ENCODE peak calls at places on chromosomes 3 and 15, in five cellular contexts. One of them, this sample, is unnamed.

GRCh38 chr3:38497026-38497425 is 886 bp downstream of the EXOG start:
- DNase-seq in tibial artery: no peak
- DNase-seq in neuronal stem cell: no peak
- DNase-seq in mucosa of descending colon: no peak
- DNase-seq in H9: no peak
- DNase-seq in this sample: no peak

GRCh38 chr15:57554063-57554820 is 37.5 kb upstream of the MYZAP start:
- DNase-seq in H9: no peak
- DNase-seq in mucosa of descending colon: no peak
- DNase-seq in neuronal stem cell: no peak
- DNase-seq in tibial artery: no peak
- DNase-seq in this sample: no peak

GRCh38 chr3:176967525-176967924 is 229.8 kb downstream of the TBL1XR1 start:
- DNase-seq in neuronal stem cell: no peak
- DNase-seq in H9: no peak
- DNase-seq in mucosa of descending colon: no peak
- DNase-seq in tibial artery: no peak
- DNase-seq in this sample: no peak

GRCh38 chr3:33717616-33717865 is 513 bp downstream of the CLASP2 start:
- DNase-seq in mucosa of descending colon: peak; percentile 85
- DNase-seq in tibial artery: peak; percentile 83
- DNase-seq in H9: peak; percentile 69
- DNase-seq in neuronal stem cell: no peak
- DNase-seq in this sample: peak; percentile 65

GRCh38 chr15:88399021-88399685 is 68.0 kb downstream of the MRPL46 start:
- DNase-seq in neuronal stem cell: no peak
- DNase-seq in H9: no peak
- DNase-seq in mucosa of descending colon: no peak
- DNase-seq in tibial artery: no peak
- DNase-seq in this sample: no peak

GRCh38 chr15:100200287-100200772 is 141.4 kb downstream of the ADAMTS17 start:
- DNase-seq in mucosa of descending colon: peak; percentile 19
- DNase-seq in H9: no peak
- DNase-seq in neuronal stem cell: no peak
- DNase-seq in tibial artery: no peak
- DNase-seq in this sample: no peak

GRCh38 chr3:66536791-66537190 is 36.0 kb upstream of the LRIG1 start:
- DNase-seq in tibial artery: no peak
- DNase-seq in mucosa of descending colon: no peak
- DNase-seq in neuronal stem cell: no peak
- DNase-seq in H9: no peak
- DNase-seq in this sample: no peak

GRCh38 chr3:39146611-39147373 is 6.6 kb downstream of the CSRNP1 start:
- DNase-seq in tibial artery: peak; percentile 94
- DNase-seq in neuronal stem cell: no peak
- DNase-seq in H9: peak; percentile 37
- DNase-seq in mucosa of descending colon: peak; percentile 84
- DNase-seq in this sample: peak; percentile 62

GRCh38 chr3:179071161-179071568 is 444 bp downstream of the ZMAT3 start:
- DNase-seq in tibial artery: no peak
- DNase-seq in H9: no peak
- DNase-seq in mucosa of descending colon: peak; percentile 29
- DNase-seq in neuronal stem cell: no peak
- DNase-seq in this sample: no peak

GRCh38 chr15:39304201-39304841 is 276.6 kb upstream of the THBS1 start:
- DNase-seq in H9: no peak
- DNase-seq in neuronal stem cell: no peak
- DNase-seq in tibial artery: no peak
- DNase-seq in mucosa of descending colon: no peak
- DNase-seq in this sample: no peak

GRCh38 chr3:23474580-23475357 is 271.6 kb downstream of the UBE2E2 start:
- DNase-seq in tibial artery: no peak
- DNase-seq in neuronal stem cell: no peak
- DNase-seq in mucosa of descending colon: no peak
- DNase-seq in H9: no peak
- DNase-seq in this sample: no peak

GRCh38 chr3:136750922-136751258 is 1.3 kb downstream of the STAG1 start:
- DNase-seq in tibial artery: no peak
- DNase-seq in H9: no peak
- DNase-seq in neuronal stem cell: no peak
- DNase-seq in mucosa of descending colon: no peak
- DNase-seq in this sample: no peak

GRCh38 chr3:113194747-113195400 is 16.5 kb upstream of the BOC start:
- DNase-seq in mucosa of descending colon: no peak
- DNase-seq in tibial artery: no peak
- DNase-seq in neuronal stem cell: no peak
- DNase-seq in H9: no peak
- DNase-seq in this sample: no peak

GRCh38 chr3:161208931-161209330 is 12.2 kb upstream of the NMD3 start:
- DNase-seq in neuronal stem cell: no peak
- DNase-seq in mucosa of descending colon: no peak
- DNase-seq in H9: peak; percentile 32
- DNase-seq in tibial artery: no peak
- DNase-seq in this sample: no peak

GRCh38 chr3:134365766-134366065 is 8.5 kb downstream of the AMOTL2 start:
- DNase-seq in tibial artery: peak; percentile 57
- DNase-seq in mucosa of descending colon: no peak
- DNase-seq in neuronal stem cell: no peak
- DNase-seq in H9: peak; percentile 19
- DNase-seq in this sample: no peak

GRCh38 chr15:85542488-85542887 is 162.1 kb downstream of the AKAP13 start:
- DNase-seq in H9: no peak
- DNase-seq in tibial artery: no peak
- DNase-seq in mucosa of descending colon: no peak
- DNase-seq in neuronal stem cell: no peak
- DNase-seq in this sample: no peak
- H3K4me1 ChIP-seq in H9: no peaks in the 10 kb centered on the region
- H3K4me1 ChIP-seq in tibial artery: peaks cover 30% of the 10 kb centered on the region
- H3K4me1 ChIP-seq in mucosa of descending colon: peaks cover 46% of the 10 kb centered on the region
- H3K4me1 ChIP-seq in neuronal stem cell: no peaks in the 10 kb centered on the region
- H3K4me1 ChIP-seq in this sample: peaks cover 41% of the 10 kb centered on the region

DNA sequence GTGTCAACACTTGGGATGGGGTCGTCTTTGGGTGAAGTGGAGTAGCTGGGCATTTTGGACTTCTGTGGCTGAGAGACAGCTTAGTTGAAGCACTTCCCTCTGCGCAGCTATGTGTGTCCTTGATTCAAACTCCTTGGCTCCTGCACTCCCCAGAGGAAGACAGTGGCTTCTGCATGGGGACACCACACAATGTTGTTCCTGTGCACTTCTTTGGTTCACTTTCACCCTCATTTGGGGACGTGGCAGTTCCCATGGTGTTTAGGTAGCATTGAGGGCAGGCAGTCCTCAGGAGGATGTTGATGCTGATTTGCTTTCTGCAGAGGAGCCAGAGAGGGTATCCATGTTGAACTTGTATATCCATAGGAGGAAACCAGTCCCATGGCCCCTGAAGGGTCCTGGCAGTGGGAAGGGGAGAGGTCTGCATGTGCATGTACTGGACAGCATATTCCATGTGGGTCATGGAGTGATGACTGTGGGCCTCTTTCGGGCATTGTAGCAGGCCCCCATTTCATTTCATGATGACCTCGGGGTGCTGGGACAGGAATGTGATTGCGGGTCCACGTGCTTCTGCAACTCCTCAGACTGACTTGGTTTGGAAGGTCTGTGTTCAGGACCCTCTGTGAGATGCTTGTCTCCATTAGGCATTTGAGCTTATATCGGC is 135.4 kb downstream of the SNRPN start:
- DNase-seq in tibial artery: no peak
- DNase-seq in neuronal stem cell: no peak
- DNase-seq in mucosa of descending colon: no peak
- DNase-seq in H9: peak; percentile 11
- DNase-seq in this sample: no peak
- H3K9me3 ChIP-seq in tibial artery: peaks cover 97% of the 10 kb centered on the region
- H3K9me3 ChIP-seq in neuronal stem cell: peaks cover 23% of the 10 kb centered on the region
- H3K9me3 ChIP-seq in mucosa of descending colon: peaks cover 99% of the 10 kb centered on the region
- H3K9me3 ChIP-seq in H9: peaks cover 65% of the 10 kb centered on the region
- H3K9me3 ChIP-seq in this sample: peaks cover 59% of the 10 kb centered on the region

DNA sequence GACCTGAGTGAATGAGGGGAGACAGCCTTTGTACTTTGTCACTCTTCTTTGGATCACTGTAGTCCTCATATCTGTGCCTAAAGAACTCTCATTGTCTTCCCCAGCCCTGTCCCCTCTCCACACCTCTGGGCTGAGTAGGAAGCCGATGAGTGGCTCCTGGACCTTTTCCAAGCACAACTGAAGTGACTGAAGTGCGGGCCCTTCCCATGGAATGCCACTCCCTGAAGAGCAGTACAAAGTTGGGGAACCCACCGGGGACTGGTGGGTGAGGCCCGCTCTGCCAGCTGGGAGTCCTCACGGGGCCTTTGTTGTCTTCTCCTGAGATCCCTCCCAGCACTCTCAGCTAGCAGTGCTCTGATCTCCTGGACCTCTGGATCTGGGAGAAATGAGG is 90.1 kb downstream of the AAGAB start:
- DNase-seq in mucosa of descending colon: no peak
- DNase-seq in tibial artery: peak; percentile 70
- DNase-seq in H9: no peak
- DNase-seq in neuronal stem cell: no peak
- DNase-seq in this sample: peak; percentile 50
- H3K4me1 ChIP-seq in mucosa of descending colon: peaks cover 7% of the 10 kb centered on the region
- H3K4me1 ChIP-seq in tibial artery: peaks cover 49% of the 10 kb centered on the region
- H3K4me1 ChIP-seq in H9: peaks cover 10% of the 10 kb centered on the region
- H3K4me1 ChIP-seq in neuronal stem cell: peaks cover 20% of the 10 kb centered on the region
- H3K4me1 ChIP-seq in this sample: peaks cover 10% of the 10 kb centered on the region

GRCh38 chr15:79875213-79875612 is 21.6 kb downstream of the MTHFS start:
- DNase-seq in neuronal stem cell: no peak
- DNase-seq in tibial artery: no peak
- DNase-seq in H9: no peak
- DNase-seq in mucosa of descending colon: no peak
- DNase-seq in this sample: no peak
- H3K9me3 ChIP-seq in neuronal stem cell: peaks cover 14% of the 10 kb centered on the region
- H3K9me3 ChIP-seq in tibial artery: peaks cover 42% of the 10 kb centered on the region
- H3K9me3 ChIP-seq in H9: peaks cover 19% of the 10 kb centered on the region
- H3K9me3 ChIP-seq in mucosa of descending colon: peaks cover 49% of the 10 kb centered on the region
- H3K9me3 ChIP-seq in this sample: no peaks in the 10 kb centered on the region

GRCh38 chr3:78571486-78571885 is 1196.3 kb downstream of the ROBO1 start:
- DNase-seq in H9: no peak
- DNase-seq in neuronal stem cell: no peak
- DNase-seq in tibial artery: no peak
- DNase-seq in mucosa of descending colon: no peak
- DNase-seq in this sample: no peak

GRCh38 chr3:78570482-78570881 is 1197.3 kb downstream of the ROBO1 start:
- DNase-seq in tibial artery: no peak
- DNase-seq in mucosa of descending colon: no peak
- DNase-seq in H9: no peak
- DNase-seq in neuronal stem cell: no peak
- DNase-seq in this sample: no peak

GRCh38 chr3:78565712-78566111 is 1202.1 kb downstream of the ROBO1 start:
- DNase-seq in tibial artery: no peak
- DNase-seq in mucosa of descending colon: no peak
- DNase-seq in neuronal stem cell: no peak
- DNase-seq in H9: no peak
- DNase-seq in this sample: no peak

GRCh38 chr3:78569820-78570219 is 1198.0 kb downstream of the ROBO1 start:
- DNase-seq in neuronal stem cell: no peak
- DNase-seq in H9: no peak
- DNase-seq in mucosa of descending colon: no peak
- DNase-seq in tibial artery: no peak
- DNase-seq in this sample: no peak
- H3K4me1 ChIP-seq in neuronal stem cell: no peaks in the 10 kb centered on the region
- H3K4me1 ChIP-seq in H9: no peaks in the 10 kb centered on the region
- H3K4me1 ChIP-seq in mucosa of descending colon: no peaks in the 10 kb centered on the region
- H3K4me1 ChIP-seq in tibial artery: no peaks in the 10 kb centered on the region
- H3K4me1 ChIP-seq in this sample: no peaks in the 10 kb centered on the region

DNA sequence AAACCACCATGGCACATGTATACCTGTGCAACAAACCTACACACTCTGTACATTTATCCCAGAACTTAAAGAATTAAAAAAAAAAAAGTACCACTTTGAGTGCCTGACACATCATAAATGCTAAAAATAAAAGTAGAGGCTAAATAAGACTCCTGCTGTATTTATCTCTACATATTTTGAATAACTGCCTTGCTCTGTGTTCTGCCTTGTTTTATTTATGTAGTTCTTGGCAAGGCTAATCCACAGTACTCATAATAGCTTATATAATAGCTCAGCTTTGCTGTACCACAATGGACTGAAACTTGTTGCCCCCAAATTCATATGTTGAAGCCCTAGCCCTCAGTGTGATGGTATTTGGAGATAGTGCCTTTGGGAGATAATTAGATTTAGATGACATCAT is 95.4 kb upstream of the ADAMTS9 start:
- DNase-seq in mucosa of descending colon: no peak
- DNase-seq in H9: no peak
- DNase-seq in tibial artery: no peak
- DNase-seq in neuronal stem cell: no peak
- DNase-seq in this sample: no peak
- H3K9me3 ChIP-seq in mucosa of descending colon: peaks cover 7% of the 10 kb centered on the region
- H3K9me3 ChIP-seq in H9: no peaks in the 10 kb centered on the region
- H3K9me3 ChIP-seq in tibial artery: peaks cover 15% of the 10 kb centered on the region
- H3K9me3 ChIP-seq in neuronal stem cell: no peaks in the 10 kb centered on the region
- H3K9me3 ChIP-seq in this sample: no peaks in the 10 kb centered on the region

DNA sequence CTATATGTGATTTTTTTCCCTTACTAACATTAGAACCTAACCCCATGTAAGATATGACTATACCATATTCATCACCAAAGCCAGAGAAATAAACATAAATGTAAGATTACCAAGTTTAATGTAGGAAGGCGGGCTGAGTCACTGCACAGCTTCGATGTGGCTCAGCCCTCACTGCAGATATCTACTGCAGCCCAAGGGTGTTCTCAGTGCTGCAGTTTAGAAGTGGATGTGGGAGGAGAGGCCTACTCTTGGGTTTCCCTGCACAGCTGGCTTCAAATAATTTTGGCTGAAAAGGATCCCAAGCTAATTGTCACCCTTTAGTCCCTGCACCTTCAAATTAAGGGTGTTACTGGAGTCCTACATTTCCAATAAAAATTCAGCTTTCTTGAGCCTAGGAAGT is 9.2 kb downstream of the ARPP19 start:
- DNase-seq in neuronal stem cell: no peak
- DNase-seq in mucosa of descending colon: no peak
- DNase-seq in H9: no peak
- DNase-seq in tibial artery: no peak
- DNase-seq in this sample: no peak
- H3K4me1 ChIP-seq in neuronal stem cell: no peaks in the 10 kb centered on the region
- H3K4me1 ChIP-seq in mucosa of descending colon: no peaks in the 10 kb centered on the region
- H3K4me1 ChIP-seq in H9: no peaks in the 10 kb centered on the region
- H3K4me1 ChIP-seq in tibial artery: peaks cover 74% of the 10 kb centered on the region
- H3K4me1 ChIP-seq in this sample: peaks cover 47% of the 10 kb centered on the region

This sample was measured in heart right ventricle.